ENCODE peak calls at places on chromosome 20, in five cellular contexts. W is AG08396; D is activated T-helper 9 cell treated with anti-CD3 and anti-CD28 coated beads, Interleukin-2, amount 50 U/mL, for 16 hours; S is activated CD8-positive, alpha-beta memory T cell treated with anti-CD3 and anti-CD28 coated beads for 48 hours; V is mesothelial cell of epicardium. P is an unnamed sample.

GRCh38 chr20:48722737-48723191 is 105.0 kb downstream of the PREX1 start:
- DNase-seq in W (no peak), D (no peak), S (no peak), V (no peak), P (no peak)

GRCh38 chr20:61979701-61980635 is 85.7 kb downstream of the TAF4 start:
- DNase-seq in W (no peak), D (no peak), S (no peak), V (no peak), P (no peak)

GRCh38 chr20:56433880-56434255 is 21.8 kb downstream of the CASS4 start:
- DNase-seq in W (peak), D (no peak), S (no peak), V (no peak), P (no peak)

GRCh38 chr20:59518881-59519706 is 85.2 kb upstream of the PHACTR3 start:
- DNase-seq in W (peak), D (no peak), S (no peak), V (no peak), P (no peak)

GRCh38 chr20:48329676-48330644 is 497.8 kb downstream of the PREX1 start:
- DNase-seq in W (no peak), D (no peak), S (no peak), V (no peak), P (no peak)

GRCh38 chr20:50664248-50664647 is 27.1 kb downstream of the RIPOR3 start:
- DNase-seq in W (no peak), D (no peak), S (no peak), V (no peak), P (no peak)

GRCh38 chr20:46253391-46253790 is 54.9 kb downstream of the CDH22 start:
- DNase-seq in W (peak), D (no peak), S (no peak), V (no peak), P (no peak)

GRCh38 chr20:40643891-40644290 is 45.1 kb downstream of the MAFB start:
- DNase-seq in W (no peak), D (no peak), S (no peak), V (no peak), P (no peak)

GRCh38 chr20:46088409-46089075 is 1.2 kb downstream of the NCOA5 start:
- DNase-seq in W (peak), D (no peak), S (no peak), V (no peak), P (no peak)

GRCh38 chr20:38685271-38685670 is 39.0 kb upstream of the SLC32A1 start:
- DNase-seq in W (no peak), D (no peak), S (no peak), V (no peak), P (no peak)

GRCh38 chr20:23234311-23235078 is 116.1 kb upstream of the NXT1 start:
- DNase-seq in W (peak), D (no peak), S (no peak), V (no peak), P (no peak)

GRCh38 chr20:37356387-37356786 is 10.4 kb downstream of the SRC start:
- DNase-seq in W (no peak), D (no peak), S (no peak), V (no peak), P (no peak)

GRCh38 chr20:45834797-45835161 is 1.2 kb downstream of the SNX21 start:
- DNase-seq in W (no peak), D (no peak), S (no peak), V (no peak), P (no peak)

GRCh38 chr20:38811769-38812168 is 6.3 kb downstream of the PPP1R16B start:
- DNase-seq in W (no peak), D (no peak), S (no peak), V (no peak), P (no peak)

GRCh38 chr20:25277051-25277801 is 29.3 kb downstream of the PYGB start:
- DNase-seq in W (no peak), D (no peak), S (no peak), V (peak), P (no peak)

GRCh38 chr20:16846011-16846410 is 97.9 kb downstream of the OTOR start:
- DNase-seq in W (no peak), D (no peak), S (no peak), V (no peak), P (no peak)

GRCh38 chr20:19973920-19974620 is 43.1 kb upstream of the NAA20 start:
- DNase-seq in W (peak), D (no peak), S (no peak), V (no peak), P (no peak)

GRCh38 chr20:52974155-52974554 is 2.0 kb downstream of the TSHZ2 start:
- DNase-seq in W (no peak), D (no peak), S (no peak), V (no peak), P (peak)

GRCh38 chr20:14800743-14801425 is 463.5 kb upstream of the FLRT3 start:
- DNase-seq in W (no peak), D (no peak), S (no peak), V (no peak), P (no peak)

GRCh38 chr20:23061713-23062561 is 12.5 kb upstream of the THBD start:
- DNase-seq in W (peak), D (no peak), S (no peak), V (no peak), P (no peak)

GRCh38 chr20:32052792-32053362 is 835 bp downstream of the HCK start:
- DNase-seq in W (no peak), D (no peak), S (no peak), V (no peak), P (no peak)

GRCh38 chr20:59405226-59405815 is 104.9 kb downstream of the EDN3 start:
- DNase-seq in W (no peak), D (no peak), S (no peak), V (no peak), P (no peak)

GRCh38 chr20:17568045-17568788 is 1.7 kb upstream of the DSTN start:
- DNase-seq in W (no peak), D (no peak), S (no peak), V (no peak), P (no peak)

GRCh38 chr20:37519508-37520416 is 1.3 kb upstream of the NNAT start:
- DNase-seq in W (no peak), D (no peak), S (no peak), V (no peak), P (no peak)

GRCh38 chr20:23309781-23310180 is 40.8 kb upstream of the NXT1 start:
- DNase-seq in W (no peak), D (no peak), S (no peak), V (no peak), P (no peak)

GRCh38 chr20:49865559-49865958 is 49.8 kb downstream of the SPATA2 start:
- DNase-seq in W (no peak), D (no peak), S (no peak), V (no peak), P (no peak)

GRCh38 chr20:22490287-22491187 is 93.8 kb downstream of the FOXA2 start:
- DNase-seq in W (no peak), D (no peak), S (no peak), V (no peak), P (no peak)

GRCh38 chr20:10565922-10566897 is 107.6 kb downstream of the JAG1 start:
- DNase-seq in W (no peak), D (no peak), S (no peak), V (no peak), P (no peak)

GRCh38 chr20:7742479-7742878 is 197.8 kb downstream of the HAO1 start:
- DNase-seq in W (peak), D (no peak), S (no peak), V (no peak), P (no peak)

GRCh38 chr20:24960861-24961260 is 11.8 kb downstream of the CST7 start:
- DNase-seq in W (no peak), D (no peak), S (no peak), V (no peak), P (no peak)

GRCh38 chr20:33584976-33585375 is 77.2 kb upstream of the C20orf144 start:
- DNase-seq in W (no peak), D (no peak), S (no peak), V (no peak), P (no peak)

GRCh38 chr20:46293084-46293483 is 15.2 kb downstream of the CDH22 start:
- DNase-seq in W (peak), D (no peak), S (no peak), V (no peak), P (no peak)

GRCh38 chr20:35192071-35192872 is 20.4 kb downstream of the PROCR start:
- DNase-seq in W (no peak), D (no peak), S (no peak), V (no peak), P (no peak)

GRCh38 chr20:15594296-15594695 is 979.0 kb downstream of the KIF16B start:
- DNase-seq in W (no peak), D (no peak), S (no peak), V (no peak), P (no peak)

GRCh38 chr20:22732751-22733150 is 148.4 kb upstream of the FOXA2 start:
- DNase-seq in W (no peak), D (no peak), S (no peak), V (no peak), P (no peak)

GRCh38 chr20:4767084-4767483 is 45.4 kb downstream of the PRND start:
- DNase-seq in W (no peak), D (no peak), S (no peak), V (no peak), P (no peak)

GRCh38 chr20:46701986-46702385 is 7.5 kb upstream of the SLC2A10 start:
- DNase-seq in W (no peak), D (no peak), S (no peak), V (no peak), P (no peak)

GRCh38 chr20:4082406-4083102 is 67.2 kb upstream of the RNF24 start:
- DNase-seq in W (no peak), D (peak), S (no peak), V (no peak), P (peak)